ENCODE peak calls at places on chromosome 17, in six cellular contexts. One of them, this sample, is unnamed. For H3K4me1, the result is how much of the 10 kb centered on the place peaks cover.

GRCh38 chr17:2634361-2634960 is 41.0 kb downstream of the PAFAH1B1 start:
- DNase-seq in CD8-positive, alpha-beta T cell: no peak
- DNase-seq in BE2C: no peak
- DNase-seq in neural progenitor cell: no peak
- DNase-seq in cardiac muscle cell: no peak
- DNase-seq in PC-3: peak
- DNase-seq in this sample: peak

GRCh38 chr17:73313526-73314127 is 1.8 kb upstream of the CDC42EP4 start:
- DNase-seq in BE2C: no peak
- DNase-seq in neural progenitor cell: no peak
- DNase-seq in CD8-positive, alpha-beta T cell: no peak
- DNase-seq in PC-3: no peak
- DNase-seq in cardiac muscle cell: peak
- DNase-seq in this sample: no peak

GRCh38 chr17:69523252-69523861 is 108.9 kb downstream of the MAP2K6 start:
- DNase-seq in BE2C: peak
- DNase-seq in PC-3: peak
- DNase-seq in cardiac muscle cell: peak
- DNase-seq in CD8-positive, alpha-beta T cell: no peak
- DNase-seq in neural progenitor cell: peak
- DNase-seq in this sample: peak

GRCh38 chr17:8162997-8163977 is 539 bp upstream of the VAMP2 start:
- DNase-seq in PC-3: no peak
- DNase-seq in CD8-positive, alpha-beta T cell: peak
- DNase-seq in BE2C: no peak
- DNase-seq in cardiac muscle cell: no peak
- DNase-seq in neural progenitor cell: peak
- DNase-seq in this sample: peak

GRCh38 chr17:81277938-81278693 is 17.0 kb downstream of the SLC38A10 start:
- DNase-seq in cardiac muscle cell: peak
- DNase-seq in CD8-positive, alpha-beta T cell: no peak
- DNase-seq in BE2C: no peak
- DNase-seq in PC-3: no peak
- DNase-seq in neural progenitor cell: no peak
- DNase-seq in this sample: no peak

GRCh38 chr17:1060991-1061390 is 64.1 kb downstream of the TIMM22 start:
- DNase-seq in PC-3: peak
- DNase-seq in BE2C: no peak
- DNase-seq in cardiac muscle cell: peak
- DNase-seq in neural progenitor cell: no peak
- DNase-seq in CD8-positive, alpha-beta T cell: no peak
- DNase-seq in this sample: peak

GRCh38 chr17:66545918-66546317 is 243.5 kb downstream of the PRKCA start:
- DNase-seq in cardiac muscle cell: no peak
- DNase-seq in BE2C: no peak
- DNase-seq in neural progenitor cell: no peak
- DNase-seq in PC-3: no peak
- DNase-seq in CD8-positive, alpha-beta T cell: no peak
- DNase-seq in this sample: no peak

GRCh38 chr17:44787271-44787940 is 28.6 kb downstream of the ADAM11 start:
- DNase-seq in cardiac muscle cell: no peak
- DNase-seq in PC-3: no peak
- DNase-seq in CD8-positive, alpha-beta T cell: no peak
- DNase-seq in neural progenitor cell: no peak
- DNase-seq in BE2C: no peak
- DNase-seq in this sample: no peak

GRCh38 chr17:1043601-1044251 is 46.8 kb downstream of the TIMM22 start:
- DNase-seq in PC-3: no peak
- DNase-seq in cardiac muscle cell: peak
- DNase-seq in neural progenitor cell: peak
- DNase-seq in BE2C: peak
- DNase-seq in CD8-positive, alpha-beta T cell: no peak
- DNase-seq in this sample: no peak

GRCh38 chr17:82200135-82200534 is 12.5 kb downstream of the CCDC57 start:
- DNase-seq in CD8-positive, alpha-beta T cell: no peak
- DNase-seq in BE2C: no peak
- DNase-seq in PC-3: no peak
- DNase-seq in neural progenitor cell: no peak
- DNase-seq in cardiac muscle cell: no peak
- DNase-seq in this sample: no peak

GRCh38 chr17:4483012-4483840 is 15.5 kb upstream of the SPNS2 start:
- DNase-seq in cardiac muscle cell: no peak
- DNase-seq in BE2C: no peak
- DNase-seq in PC-3: peak
- DNase-seq in CD8-positive, alpha-beta T cell: no peak
- DNase-seq in neural progenitor cell: peak
- DNase-seq in this sample: no peak

GRCh38 chr17:40560592-40561293 is 4.5 kb downstream of the CCR7 start:
- DNase-seq in CD8-positive, alpha-beta T cell: peak
- DNase-seq in BE2C: no peak
- DNase-seq in neural progenitor cell: no peak
- DNase-seq in PC-3: no peak
- DNase-seq in cardiac muscle cell: peak
- DNase-seq in this sample: no peak

GRCh38 chr17:77365584-77366186 is 224.9 kb downstream of the SEC14L1 start:
- DNase-seq in neural progenitor cell: no peak
- DNase-seq in cardiac muscle cell: peak
- DNase-seq in PC-3: peak
- DNase-seq in CD8-positive, alpha-beta T cell: peak
- DNase-seq in BE2C: peak
- DNase-seq in this sample: peak

GRCh38 chr17:64125937-64126336 is 4.0 kb downstream of the ERN1 start:
- DNase-seq in PC-3: no peak
- DNase-seq in CD8-positive, alpha-beta T cell: no peak
- DNase-seq in neural progenitor cell: no peak
- DNase-seq in BE2C: no peak
- DNase-seq in cardiac muscle cell: no peak
- DNase-seq in this sample: no peak

GRCh38 chr17:63919311-63919723 is 678 bp upstream of the GH1 start:
- DNase-seq in BE2C: peak
- DNase-seq in PC-3: peak
- DNase-seq in neural progenitor cell: peak
- DNase-seq in CD8-positive, alpha-beta T cell: peak
- DNase-seq in cardiac muscle cell: peak
- DNase-seq in this sample: peak

GRCh38 chr17:36945959-36946725 is 2.6 kb upstream of the AATF start:
- DNase-seq in BE2C: no peak
- DNase-seq in PC-3: no peak
- DNase-seq in neural progenitor cell: peak
- DNase-seq in CD8-positive, alpha-beta T cell: no peak
- DNase-seq in cardiac muscle cell: no peak
- DNase-seq in this sample: no peak

GRCh38 chr17:1762906-1763829 is 1.3 kb downstream of the SERPINF1 start:
- DNase-seq in CD8-positive, alpha-beta T cell: no peak
- DNase-seq in BE2C: peak
- DNase-seq in neural progenitor cell: peak
- DNase-seq in cardiac muscle cell: peak
- DNase-seq in PC-3: no peak
- DNase-seq in this sample: peak

GRCh38 chr17:65559802-65560627 is 1.4 kb downstream of the AXIN2 start:
- DNase-seq in CD8-positive, alpha-beta T cell: peak
- DNase-seq in PC-3: no peak
- DNase-seq in BE2C: peak
- DNase-seq in cardiac muscle cell: peak
- DNase-seq in neural progenitor cell: peak
- DNase-seq in this sample: peak

DNA sequence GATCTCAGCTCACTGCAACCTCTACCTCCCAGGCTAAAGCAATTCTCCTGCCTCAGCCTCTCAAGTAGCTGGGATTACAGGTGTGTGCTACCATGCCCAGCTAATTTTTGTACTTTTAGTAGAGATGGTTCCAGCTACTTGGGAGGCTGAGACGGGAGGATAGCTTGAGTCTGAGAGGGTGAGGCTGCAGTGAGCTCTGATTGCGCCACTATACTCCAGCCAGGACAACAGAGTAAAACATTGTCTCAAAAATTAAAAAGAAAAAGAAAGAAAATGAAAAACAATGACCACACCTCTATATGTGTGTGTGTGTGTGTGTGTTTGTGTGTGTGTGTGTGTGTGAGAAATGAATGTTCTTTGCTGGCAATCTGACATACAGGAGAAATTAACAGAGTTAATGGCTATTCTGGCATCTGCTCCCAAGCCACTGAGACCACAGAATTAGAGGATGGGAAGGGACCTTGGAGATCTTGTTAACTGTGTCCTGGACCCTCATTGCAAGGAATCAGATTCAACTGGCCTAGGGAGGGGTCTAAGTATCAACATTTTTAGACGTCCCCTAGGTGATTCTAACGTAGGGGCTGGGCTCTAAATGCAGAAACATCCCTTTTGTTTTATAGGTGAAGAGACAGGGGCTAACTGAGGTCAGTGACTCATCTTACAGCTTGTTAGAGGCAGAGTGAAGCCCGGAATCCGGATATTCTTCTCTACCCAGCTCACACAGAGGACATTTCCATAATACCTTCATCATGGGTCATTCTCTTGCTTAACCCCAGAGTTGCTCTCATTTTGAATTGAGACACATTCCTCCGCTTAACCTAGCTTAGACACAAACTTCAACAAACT is 16.4 kb upstream of the MARCHF10 start:
- DNase-seq in cardiac muscle cell: peak
- DNase-seq in PC-3: peak
- DNase-seq in neural progenitor cell: peak
- DNase-seq in BE2C: no peak
- DNase-seq in CD8-positive, alpha-beta T cell: no peak
- DNase-seq in this sample: peak
- H3K4me1 ChIP-seq in cardiac muscle cell: under half
- H3K4me1 ChIP-seq in PC-3: half or more
- H3K4me1 ChIP-seq in neural progenitor cell: under half
- H3K4me1 ChIP-seq in BE2C: under half
- H3K4me1 ChIP-seq in CD8-positive, alpha-beta T cell: under half
- H3K4me1 ChIP-seq in this sample: under half

GRCh38 chr17:47652570-47652969 is 2.9 kb downstream of the KPNB1 start:
- DNase-seq in neural progenitor cell: peak
- DNase-seq in BE2C: no peak
- DNase-seq in CD8-positive, alpha-beta T cell: no peak
- DNase-seq in PC-3: no peak
- DNase-seq in cardiac muscle cell: peak
- DNase-seq in this sample: no peak
- H3K4me1 ChIP-seq in neural progenitor cell: under half
- H3K4me1 ChIP-seq in BE2C: under half
- H3K4me1 ChIP-seq in CD8-positive, alpha-beta T cell: half or more
- H3K4me1 ChIP-seq in PC-3: under half
- H3K4me1 ChIP-seq in cardiac muscle cell: under half
- H3K4me1 ChIP-seq in this sample: under half

GRCh38 chr17:48330386-48330785 is 99.6 kb downstream of the SKAP1 start:
- DNase-seq in CD8-positive, alpha-beta T cell: no peak
- DNase-seq in PC-3: peak
- DNase-seq in BE2C: no peak
- DNase-seq in cardiac muscle cell: no peak
- DNase-seq in neural progenitor cell: no peak
- DNase-seq in this sample: no peak
- H3K4me1 ChIP-seq in CD8-positive, alpha-beta T cell: under half
- H3K4me1 ChIP-seq in PC-3: under half
- H3K4me1 ChIP-seq in BE2C: under half
- H3K4me1 ChIP-seq in cardiac muscle cell: under half
- H3K4me1 ChIP-seq in neural progenitor cell: under half
- H3K4me1 ChIP-seq in this sample: under half

DNA sequence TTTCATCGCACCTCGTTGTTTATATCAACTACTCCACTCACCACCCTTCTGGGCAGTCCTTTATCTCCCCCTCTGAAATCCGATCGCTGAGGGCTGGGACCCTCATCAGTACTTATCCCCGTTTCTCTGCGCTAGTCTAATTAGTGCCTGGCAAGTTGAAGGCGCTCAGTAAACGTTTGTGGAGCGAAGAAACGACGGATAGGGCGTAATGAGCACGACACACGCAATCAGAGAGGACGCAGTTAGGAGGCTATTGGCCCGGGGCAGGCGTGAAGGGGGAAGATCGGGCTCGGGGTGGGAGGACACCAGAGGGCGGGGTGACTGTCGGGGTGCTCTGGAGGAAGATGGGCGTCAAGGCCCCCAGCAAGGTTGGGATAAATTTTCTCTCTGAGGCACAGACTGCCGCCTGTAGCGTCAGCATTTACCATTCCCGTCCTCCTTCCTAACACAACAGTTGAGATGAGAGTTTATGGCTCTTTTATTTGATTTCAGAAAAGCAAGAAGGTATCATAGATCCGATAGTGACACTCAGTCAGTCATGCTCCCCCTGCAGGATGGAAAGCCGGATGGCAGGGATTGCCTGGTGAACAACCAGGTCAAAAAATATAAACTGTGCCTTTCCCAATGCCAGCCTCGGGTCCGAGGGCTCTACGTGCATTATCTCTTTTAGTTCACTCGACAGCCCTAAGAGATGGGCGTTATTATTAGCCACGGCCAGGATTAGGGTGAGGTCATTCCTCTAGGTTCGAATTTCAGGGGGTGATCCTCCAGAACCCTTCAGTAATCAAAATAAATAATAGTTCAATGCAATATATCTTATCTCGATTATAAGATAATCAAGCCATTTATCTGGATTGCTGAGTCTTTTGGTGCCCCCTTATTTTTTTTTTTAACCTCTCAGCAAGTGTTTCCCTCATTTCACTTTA is 9.5 kb upstream of the ARL4D start:
- DNase-seq in PC-3: peak
- DNase-seq in cardiac muscle cell: peak
- DNase-seq in CD8-positive, alpha-beta T cell: peak
- DNase-seq in BE2C: peak
- DNase-seq in neural progenitor cell: peak
- DNase-seq in this sample: peak
- H3K4me1 ChIP-seq in PC-3: under half
- H3K4me1 ChIP-seq in cardiac muscle cell: under half
- H3K4me1 ChIP-seq in CD8-positive, alpha-beta T cell: under half
- H3K4me1 ChIP-seq in BE2C: under half
- H3K4me1 ChIP-seq in neural progenitor cell: under half
- H3K4me1 ChIP-seq in this sample: under half

DNA sequence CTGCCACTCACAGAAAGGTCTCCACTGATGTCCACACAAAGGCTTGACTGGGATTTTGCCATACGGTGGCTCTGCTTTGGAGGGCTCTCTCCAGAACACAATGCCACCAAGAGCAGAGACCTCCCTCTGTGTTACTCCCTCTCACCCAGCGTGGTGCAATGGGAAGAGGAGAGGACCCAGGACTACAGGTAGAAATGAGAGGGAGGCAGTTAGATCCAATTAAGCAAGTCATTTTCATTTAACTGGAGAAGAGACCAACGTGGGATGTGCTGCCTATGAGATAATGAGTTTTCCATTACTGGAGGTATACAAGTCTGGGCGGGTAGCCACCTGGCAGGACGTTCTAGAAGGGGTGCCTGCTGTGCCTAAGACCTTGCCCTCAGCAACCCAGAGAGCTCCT is 34.2 kb downstream of the TOM1L2 start:
- DNase-seq in PC-3: no peak
- DNase-seq in CD8-positive, alpha-beta T cell: no peak
- DNase-seq in neural progenitor cell: no peak
- DNase-seq in BE2C: no peak
- DNase-seq in cardiac muscle cell: no peak
- DNase-seq in this sample: no peak
- H3K4me1 ChIP-seq in PC-3: half or more
- H3K4me1 ChIP-seq in CD8-positive, alpha-beta T cell: under half
- H3K4me1 ChIP-seq in neural progenitor cell: under half
- H3K4me1 ChIP-seq in BE2C: under half
- H3K4me1 ChIP-seq in cardiac muscle cell: under half
- H3K4me1 ChIP-seq in this sample: half or more

GRCh38 chr17:59825533-59826316 is 67.0 kb downstream of the TUBD1 start:
- DNase-seq in PC-3: peak
- DNase-seq in cardiac muscle cell: peak
- DNase-seq in BE2C: no peak
- DNase-seq in neural progenitor cell: no peak
- DNase-seq in CD8-positive, alpha-beta T cell: no peak
- DNase-seq in this sample: no peak
- H3K4me1 ChIP-seq in PC-3: half or more
- H3K4me1 ChIP-seq in cardiac muscle cell: under half
- H3K4me1 ChIP-seq in BE2C: under half
- H3K4me1 ChIP-seq in neural progenitor cell: under half
- H3K4me1 ChIP-seq in CD8-positive, alpha-beta T cell: under half
- H3K4me1 ChIP-seq in this sample: under half

GRCh38 chr17:43040655-43041054 is 15.6 kb downstream of the RND2 start:
- DNase-seq in neural progenitor cell: no peak
- DNase-seq in PC-3: no peak
- DNase-seq in cardiac muscle cell: no peak
- DNase-seq in CD8-positive, alpha-beta T cell: no peak
- DNase-seq in BE2C: no peak
- DNase-seq in this sample: no peak
- H3K4me1 ChIP-seq in neural progenitor cell: under half
- H3K4me1 ChIP-seq in PC-3: under half
- H3K4me1 ChIP-seq in cardiac muscle cell: under half
- H3K4me1 ChIP-seq in CD8-positive, alpha-beta T cell: under half
- H3K4me1 ChIP-seq in BE2C: under half
- H3K4me1 ChIP-seq in this sample: under half